ENCODE peak calls at places on chromosomes 1 and 21, in six cellular contexts. V, E, P, A, L and D are unnamed samples.

GRCh38 chr1:238474263-238474662 is 583.5 kb upstream of the ZP4 start:
- DNase-seq in V (no peak), E (no peak), P (no peak), A (no peak), L (no peak), D (no peak)

GRCh38 chr1:36203554-36204346 is 20.5 kb upstream of the THRAP3 start:
- DNase-seq in V (no peak), E (peak), P (no peak), A (no peak), L (peak), D (no peak)

GRCh38 chr1:221473392-221473791 is 268.5 kb downstream of the DUSP10 start:
- DNase-seq in V (no peak), E (no peak), P (no peak), A (no peak), L (no peak), D (no peak)

GRCh38 chr1:87673748-87674147 is 345.1 kb downstream of the LMO4 start:
- DNase-seq in V (no peak), E (no peak), P (no peak), A (no peak), L (no peak), D (no peak)

GRCh38 chr1:244665771-244666217 is 12.9 kb downstream of the DESI2 start:
- DNase-seq in V (no peak), E (no peak), P (no peak), A (peak), L (no peak), D (no peak)

GRCh38 chr1:20233394-20233793 is 47.1 kb upstream of the PLA2G2C start:
- DNase-seq in V (no peak), E (no peak), P (no peak), A (no peak), L (no peak), D (no peak)

GRCh38 chr1:217482356-217483102 is 148.4 kb downstream of the GPATCH2 start:
- DNase-seq in V (no peak), E (no peak), P (peak), A (no peak), L (no peak), D (no peak)

GRCh38 chr21:14120091-14120734 is 90.5 kb downstream of the LIPI start:
- DNase-seq in V (no peak), E (no peak), P (no peak), A (peak), L (no peak), D (no peak)

GRCh38 chr21:45589686-45590245 is 47.5 kb upstream of the SLC19A1 start:
- DNase-seq in V (no peak), E (no peak), P (no peak), A (no peak), L (no peak), D (no peak)

GRCh38 chr21:21268061-21268471 is 269.9 kb downstream of the NCAM2 start:
- DNase-seq in V (no peak), E (no peak), P (peak), A (no peak), L (no peak), D (no peak)

GRCh38 chr1:88608139-88608943 is 75.7 kb upstream of the PKN2 start:
- DNase-seq in V (no peak), E (no peak), P (no peak), A (no peak), L (no peak), D (no peak)

GRCh38 chr1:90724926-90725325 is 7.8 kb upstream of the BARHL2 start:
- DNase-seq in V (no peak), E (no peak), P (no peak), A (no peak), L (no peak), D (no peak)

GRCh38 chr1:46302091-46303037 is 1.1 kb downstream of the LRRC41 start:
- DNase-seq in V (peak), E (peak), P (no peak), A (peak), L (no peak), D (peak)

GRCh38 chr1:26321315-26322041 is 3.7 kb downstream of the CD52 start:
- DNase-seq in V (peak), E (peak), P (peak), A (peak), L (peak), D (peak)

GRCh38 chr1:112544753-112545152 is 36.0 kb downstream of the WNT2B start:
- DNase-seq in V (no peak), E (no peak), P (no peak), A (no peak), L (no peak), D (no peak)

GRCh38 chr1:109137959-109138757 is 24.2 kb downstream of the ELAPOR1 start:
- DNase-seq in V (no peak), E (no peak), P (no peak), A (no peak), L (no peak), D (no peak)

GRCh38 chr1:213564215-213564659 is 423.5 kb upstream of the PROX1 start:
- DNase-seq in V (no peak), E (no peak), P (no peak), A (no peak), L (no peak), D (no peak)

GRCh38 chr1:76281306-76281705 is 206.8 kb downstream of the ST6GALNAC3 start:
- DNase-seq in V (no peak), E (no peak), P (no peak), A (no peak), L (no peak), D (no peak)

GRCh38 chr1:228198977-228199590 is 8.8 kb upstream of the OBSCN start:
- DNase-seq in V (no peak), E (no peak), P (no peak), A (no peak), L (no peak), D (no peak)

GRCh38 chr1:220038640-220039039 is 7.7 kb downstream of the EPRS1 start:
- DNase-seq in V (no peak), E (no peak), P (no peak), A (no peak), L (no peak), D (no peak)

GRCh38 chr1:177479600-177479999 is 308.8 kb downstream of the BRINP2 start:
- DNase-seq in V (no peak), E (no peak), P (no peak), A (no peak), L (no peak), D (no peak)

GRCh38 chr1:180544050-180544449 is 14.7 kb upstream of the OVAAL start:
- DNase-seq in V (no peak), E (no peak), P (no peak), A (no peak), L (no peak), D (no peak)

GRCh38 chr1:180542113-180542512 is 16.7 kb upstream of the OVAAL start:
- DNase-seq in V (no peak), E (no peak), P (no peak), A (peak), L (no peak), D (no peak)

GRCh38 chr1:180540697-180541594 is 17.8 kb upstream of the OVAAL start:
- DNase-seq in V (no peak), E (no peak), P (no peak), A (no peak), L (peak), D (no peak)

GRCh38 chr1:180545991-180546390 is 12.8 kb upstream of the OVAAL start:
- DNase-seq in V (no peak), E (no peak), P (no peak), A (no peak), L (no peak), D (no peak)

GRCh38 chr1:180542530-180543171 is 16.1 kb upstream of the OVAAL start:
- DNase-seq in V (no peak), E (no peak), P (no peak), A (no peak), L (no peak), D (no peak)
- TF ChIP-seq CTCF in V (no peak), E (no peak), P (no peak), A (no peak), L (no peak), D (no peak)

GRCh38 chr1:170010443-170010842 is 64.1 kb downstream of the KIFAP3 start:
- DNase-seq in V (peak), E (peak), P (peak), A (peak), L (no peak), D (no peak)
- TF ChIP-seq CTCF in V (no peak), E (peak), P (peak), A (peak), L (peak), D (peak)

DNA sequence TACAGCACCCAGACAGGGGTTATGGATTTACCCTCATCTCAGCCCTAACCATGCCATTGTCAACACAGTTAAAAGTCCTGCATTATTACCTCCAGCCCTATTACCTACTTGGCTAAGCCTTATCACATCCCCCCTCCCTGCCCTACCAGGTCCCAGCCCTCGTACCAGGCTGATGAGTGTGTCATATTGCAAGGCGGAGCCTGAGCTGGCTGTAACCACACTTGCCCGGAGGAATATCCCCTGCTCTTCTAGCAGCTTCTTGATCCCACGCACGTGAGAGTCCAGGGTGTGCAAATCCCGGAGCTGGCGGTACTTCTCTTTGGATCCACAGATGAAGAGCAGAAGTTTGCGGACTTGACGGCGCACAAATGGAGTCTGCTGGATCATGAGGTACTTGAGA is 87.4 kb downstream of the UBR4 start:
- DNase-seq in V (no peak), E (peak), P (no peak), A (no peak), L (no peak), D (no peak)
- TF ChIP-seq CTCF in V (no peak), E (no peak), P (no peak), A (no peak), L (no peak), D (no peak)

GRCh38 chr1:110262846-110263631 is 52.9 kb downstream of the KCNC4 start:
- DNase-seq in V (no peak), E (peak), P (no peak), A (no peak), L (no peak), D (no peak)
- TF ChIP-seq CTCF in V (no peak), E (no peak), P (no peak), A (no peak), L (no peak), D (no peak)

GRCh38 chr1:10608690-10609089 is 133.9 kb downstream of the PEX14 start:
- DNase-seq in V (no peak), E (no peak), P (no peak), A (no peak), L (no peak), D (no peak)

GRCh38 chr1:10606070-10606469 is 131.3 kb downstream of the PEX14 start:
- DNase-seq in V (no peak), E (no peak), P (no peak), A (no peak), L (peak), D (no peak)

GRCh38 chr1:10610901-10611600 is 136.3 kb downstream of the PEX14 start:
- DNase-seq in V (no peak), E (no peak), P (no peak), A (no peak), L (no peak), D (no peak)

GRCh38 chr1:10604966-10605365 is 130.2 kb downstream of the PEX14 start:
- DNase-seq in V (no peak), E (no peak), P (no peak), A (no peak), L (peak), D (no peak)

DNA sequence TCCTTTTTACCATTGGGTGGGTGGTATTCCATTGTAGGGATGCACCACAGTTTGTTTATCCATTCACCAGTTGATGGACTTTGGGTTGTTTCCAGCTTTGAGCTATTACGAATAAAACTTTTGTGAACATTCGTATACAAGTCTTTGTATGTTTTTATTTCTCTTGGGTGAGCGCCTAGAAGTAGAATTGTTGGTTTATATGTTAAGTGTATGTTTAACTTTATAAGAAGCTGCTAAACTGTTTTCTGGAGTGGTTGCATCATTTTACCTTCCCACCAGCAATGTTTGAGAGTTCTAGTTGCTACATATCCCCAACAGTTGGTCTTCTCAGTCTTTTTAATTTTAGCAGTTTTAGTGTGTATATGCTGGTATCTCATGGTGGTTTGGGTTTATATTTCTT is 132.5 kb downstream of the PEX14 start:
- DNase-seq in V (no peak), E (no peak), P (no peak), A (no peak), L (no peak), D (no peak)
- TF ChIP-seq CTCF in V (no peak), E (no peak), P (no peak), A (no peak), L (no peak), D (no peak)

GRCh38 chr1:15584489-15585363 is at the start of gene AGMAT:
- DNase-seq in V (peak), E (no peak), P (no peak), A (peak), L (no peak), D (peak)
- TF ChIP-seq CTCF in V (peak), E (no peak), P (peak), A (peak), L (no peak), D (peak)